ENCODE peak calls at places on chromosomes 13 and 19, in four cellular contexts. V, R, Y and L are unnamed samples.

GRCh38 chr13:91647361-91647970 is 249.0 kb downstream of the GPC5 start:
- DNase-seq in V (no peak), R (no peak), Y (no peak), L (no peak)

GRCh38 chr19:18532208-18532890 is 10.5 kb upstream of the ELL start:
- DNase-seq in V (no peak), R (no peak), Y (no peak), L (no peak)

GRCh38 chr19:28424041-28424440 is 788.9 kb downstream of the UQCRFS1 start:
- DNase-seq in V (no peak), R (no peak), Y (no peak), L (no peak)

GRCh38 chr19:11410682-11411081 is 8.4 kb downstream of the RGL3 start:
- DNase-seq in V (no peak), R (no peak), Y (no peak), L (no peak)

GRCh38 chr19:46426035-46426505 is 2.7 kb downstream of the PNMA8C start:
- DNase-seq in V (no peak), R (no peak), Y (no peak), L (no peak)

GRCh38 chr13:112449545-112449930 is 73.4 kb downstream of the SPACA7 start:
- DNase-seq in V (peak), R (peak), Y (no peak), L (no peak)

GRCh38 chr19:40831502-40832430 is 18.5 kb downstream of the CYP2A6 start:
- DNase-seq in V (no peak), R (no peak), Y (no peak), L (no peak)

GRCh38 chr13:76012091-76012721 is 376.1 kb downstream of the LMO7 start:
- DNase-seq in V (no peak), R (no peak), Y (no peak), L (no peak)

DNA sequence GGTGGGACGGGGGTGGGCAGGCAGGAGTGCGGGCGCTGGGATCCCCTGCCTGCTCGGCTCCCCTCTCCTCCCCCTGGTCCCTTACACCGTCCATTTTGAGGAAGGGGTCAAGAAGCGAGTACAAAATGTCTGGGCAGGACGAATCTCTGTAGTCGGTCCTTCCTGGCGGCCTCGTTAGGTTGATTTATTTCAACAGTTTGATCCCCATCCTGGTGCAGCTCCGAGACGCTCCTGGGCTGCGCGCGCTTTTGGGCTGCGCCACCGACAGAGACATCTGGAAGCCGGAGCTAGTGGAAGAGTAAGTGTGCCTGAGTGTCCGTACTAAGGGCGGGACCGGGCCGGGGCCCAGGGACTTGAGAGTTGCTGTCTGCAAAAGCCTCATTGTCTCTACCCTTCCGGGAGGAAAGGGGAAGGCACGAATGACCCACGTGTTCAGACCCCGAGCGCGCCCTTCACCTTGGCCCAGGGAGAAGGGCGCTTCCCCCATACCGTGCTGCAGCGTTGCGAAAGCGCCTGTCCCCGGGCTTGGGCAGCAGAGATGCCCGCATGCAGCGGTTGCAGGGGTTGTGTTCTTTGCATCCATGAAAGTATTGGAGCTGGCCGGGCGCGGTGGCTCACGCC is 1.8 kb downstream of the ZNF114 start:
- DNase-seq in V (no peak), R (no peak), Y (no peak), L (no peak)
- TF ChIP-seq CTCF in V (no peak), R (no peak), Y (no peak), L (no peak)

DNA sequence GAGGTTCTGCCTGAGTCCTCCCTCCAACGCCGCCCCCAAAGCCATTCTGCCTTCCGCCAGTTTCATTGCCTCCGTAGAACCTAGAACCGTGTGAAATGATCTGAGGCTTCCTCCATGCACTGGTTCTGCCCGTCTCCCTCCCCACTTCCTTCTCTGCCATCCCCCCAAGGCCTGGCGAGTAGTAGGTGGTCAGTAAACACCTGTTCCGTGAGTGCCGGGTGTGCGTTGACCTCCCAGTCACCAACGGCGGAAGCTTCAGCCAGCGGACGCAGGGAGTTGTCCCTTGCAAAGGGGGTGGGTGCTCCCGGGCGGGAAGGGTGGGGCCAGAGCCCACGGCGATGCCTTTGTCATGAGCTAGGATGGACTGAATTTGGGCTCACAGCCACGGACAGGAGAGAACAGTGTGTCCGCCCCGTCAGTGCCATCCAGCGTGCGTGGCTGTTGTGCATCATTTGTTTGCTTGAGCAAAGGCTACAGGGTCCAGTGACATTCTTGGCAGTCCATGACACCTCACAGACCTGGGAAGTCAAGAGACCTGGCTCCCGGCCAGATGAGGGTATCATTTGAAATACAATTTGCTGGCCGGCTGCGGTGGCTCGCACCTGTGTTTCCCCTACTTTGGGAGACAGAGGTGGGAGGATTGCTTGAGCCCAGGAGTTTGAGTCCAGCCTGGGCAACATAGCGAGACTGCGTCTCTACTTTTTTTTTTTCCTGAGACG is 43.1 kb downstream of the NFIC start:
- DNase-seq in V (peak), R (peak), Y (no peak), L (no peak)
- H3K27ac ChIP-seq in V (peak), R (peak), Y (no peak), L (peak)

GRCh38 chr19:38250821-38251563 is 5.2 kb downstream of the PPP1R14A start:
- DNase-seq in V (peak), R (peak), Y (no peak), L (peak)
- H3K4me3 ChIP-seq in V (peak), R (peak), Y (no peak), L (peak)

GRCh38 chr13:52809310-52809769 is 39.1 kb downstream of the PCDH8 start:
- DNase-seq in V (peak), R (no peak), Y (no peak), L (peak)
- TF ChIP-seq CTCF in V (no peak), R (peak), Y (no peak), L (peak)

GRCh38 chr13:73698859-73699258 is 435.3 kb downstream of the KLF12 start:
- DNase-seq in V (no peak), R (no peak), Y (no peak), L (no peak)

GRCh38 chr13:73704587-73704986 is 429.6 kb downstream of the KLF12 start:
- DNase-seq in V (no peak), R (no peak), Y (no peak), L (no peak)

GRCh38 chr13:73697166-73697565 is 437.0 kb downstream of the KLF12 start:
- DNase-seq in V (no peak), R (no peak), Y (no peak), L (no peak)

GRCh38 chr13:73703606-73704005 is 430.6 kb downstream of the KLF12 start:
- DNase-seq in V (no peak), R (no peak), Y (no peak), L (no peak)

GRCh38 chr13:73702419-73703071 is 431.7 kb downstream of the KLF12 start:
- DNase-seq in V (no peak), R (no peak), Y (peak), L (no peak)
- H3K27ac ChIP-seq in V (no peak), R (no peak), Y (peak), L (no peak)

GRCh38 chr13:67042556-67042955 is 187.6 kb downstream of the PCDH9 start:
- DNase-seq in V (no peak), R (no peak), Y (no peak), L (no peak)

GRCh38 chr13:67033170-67033569 is 197.0 kb downstream of the PCDH9 start:
- DNase-seq in V (no peak), R (no peak), Y (no peak), L (no peak)

DNA sequence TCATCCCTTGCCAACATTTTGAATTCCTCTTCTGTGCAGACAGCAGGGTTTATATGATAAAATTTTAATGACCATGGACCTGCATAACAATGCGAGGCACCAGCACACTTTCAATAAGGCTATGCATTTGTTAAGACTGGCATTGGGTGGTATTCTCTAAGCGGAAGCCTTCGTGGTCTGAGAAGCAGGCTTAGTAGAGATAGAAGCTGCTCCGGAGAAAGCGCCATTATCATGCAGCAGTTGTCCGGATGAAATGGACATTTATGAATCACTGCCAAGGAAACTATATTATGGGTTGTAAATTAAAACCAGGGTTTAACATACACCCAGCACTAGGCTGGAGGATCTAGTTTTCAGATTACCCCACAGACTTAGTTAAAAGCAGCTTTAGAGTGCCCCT is 193.4 kb downstream of the PCDH9 start:
- DNase-seq in V (no peak), R (no peak), Y (no peak), L (no peak)
- H3K4me3 ChIP-seq in V (no peak), R (no peak), Y (no peak), L (peak)

DNA sequence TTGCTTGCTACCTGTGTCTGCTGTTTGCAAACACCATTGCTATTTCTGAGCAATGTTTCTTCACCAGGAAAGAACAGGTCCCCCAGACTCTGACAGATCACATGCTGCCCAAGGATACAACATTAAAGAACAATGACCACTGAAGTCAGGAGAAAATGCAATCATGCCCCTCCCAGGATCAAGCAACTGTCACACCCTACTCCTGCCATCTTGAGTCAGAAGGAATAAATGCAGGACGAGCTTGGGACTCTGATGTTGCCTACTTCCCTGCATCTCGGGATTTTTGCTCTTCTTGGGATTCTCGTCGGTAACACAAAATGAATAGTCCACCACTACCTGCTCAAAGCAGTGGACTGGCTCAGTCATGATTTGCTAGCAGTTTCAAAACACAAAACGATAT is 490.6 kb downstream of the COG6 start:
- DNase-seq in V (no peak), R (no peak), Y (no peak), L (no peak)
- TF ChIP-seq CTCF in V (no peak), R (no peak), Y (no peak), L (no peak)

GRCh38 chr19:39125199-39125553 is 410 bp upstream of the PAK4 start:
- DNase-seq in V (no peak), R (no peak), Y (no peak), L (no peak)

GRCh38 chr19:39126312-39126561 is 651 bp downstream of the PAK4 start:
- DNase-seq in V (no peak), R (no peak), Y (no peak), L (no peak)

GRCh38 chr19:39125554-39126311 is at the start of gene PAK4:
- DNase-seq in V (peak), R (peak), Y (peak), L (peak)

GRCh38 chr19:39127812-39128510 is 2.4 kb downstream of the PAK4 start:
- DNase-seq in V (peak), R (no peak), Y (no peak), L (no peak)

DNA sequence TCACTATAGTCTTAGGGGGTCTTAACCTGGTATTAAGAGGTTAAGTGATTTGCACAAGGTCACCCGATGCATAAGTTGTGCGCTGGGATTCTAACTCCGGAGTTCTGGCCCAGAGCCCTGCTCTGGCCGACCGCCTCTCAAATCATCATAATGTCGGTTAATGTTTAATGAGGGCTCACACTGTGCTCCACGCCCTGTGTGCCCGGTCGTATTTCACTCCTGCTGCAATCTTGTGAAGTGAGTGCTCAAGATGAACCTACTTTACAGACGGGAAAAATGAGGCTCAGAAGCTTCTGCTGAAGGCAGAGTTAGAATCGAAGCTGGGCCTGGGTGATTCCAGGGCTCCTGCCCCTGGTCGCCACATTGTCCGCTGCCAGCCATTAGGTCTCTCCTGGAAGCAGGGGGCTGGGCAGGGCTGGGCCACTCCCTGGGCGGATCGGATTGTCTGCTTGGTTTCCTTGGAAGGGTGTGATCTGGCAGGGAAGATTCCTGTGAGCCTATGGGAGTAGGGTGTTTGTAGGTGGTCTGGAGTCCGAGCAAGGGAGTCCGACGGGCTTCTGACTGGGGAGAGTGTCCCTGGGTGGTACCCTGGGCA is 1.1 kb downstream of the PAK4 start:
- DNase-seq in V (peak), R (no peak), Y (no peak), L (no peak)
- H3K27ac ChIP-seq in V (peak), R (peak), Y (no peak), L (peak)

DNA sequence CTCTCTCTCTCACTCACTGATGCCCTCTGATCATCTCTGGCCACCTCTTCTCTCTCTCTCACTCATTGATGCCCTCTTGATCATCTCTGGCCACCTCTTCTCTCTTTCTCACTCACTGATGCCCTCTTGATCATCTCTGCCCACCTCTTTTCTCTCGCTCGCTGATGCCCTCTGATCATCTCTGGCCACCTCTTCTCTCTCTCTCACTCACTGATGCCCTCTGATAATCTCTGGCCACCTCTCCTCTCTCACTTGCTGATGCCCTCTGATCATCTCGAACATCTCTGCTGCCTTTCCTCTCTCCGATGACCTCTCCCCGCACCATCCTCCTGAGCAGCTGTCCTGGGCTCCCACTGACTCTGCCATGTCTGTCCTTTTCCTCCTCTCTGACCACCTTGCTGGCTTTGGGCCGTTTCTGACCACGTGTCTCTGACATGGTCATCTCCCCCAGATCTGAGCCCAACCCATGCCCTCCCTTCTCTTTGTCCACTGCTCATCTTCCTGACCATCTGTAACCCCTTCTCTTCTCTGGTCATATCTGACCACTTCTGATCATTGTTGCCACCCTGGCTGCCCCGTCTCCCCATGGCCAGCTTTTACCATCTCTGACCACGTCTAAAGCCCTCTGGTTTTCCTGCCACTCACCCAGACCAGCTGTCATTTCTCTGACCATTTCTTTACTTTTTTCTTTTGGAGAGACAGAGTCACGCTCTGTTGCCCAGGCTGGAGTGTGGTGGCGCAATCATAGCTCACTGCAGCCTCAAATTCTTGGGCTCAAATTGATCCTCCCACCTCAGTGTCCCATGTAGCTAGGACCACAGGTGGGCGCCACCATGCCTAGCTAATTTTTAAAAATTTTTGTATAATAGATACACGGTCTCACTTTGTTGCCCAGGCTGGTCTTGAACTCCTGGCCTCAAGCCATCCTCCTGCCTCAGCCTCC is 2.4 kb downstream of the LRFN3 start:
- DNase-seq in V (no peak), R (no peak), Y (no peak), L (no peak)
- H3K4me3 ChIP-seq in V (no peak), R (peak), Y (no peak), L (peak)

DNA sequence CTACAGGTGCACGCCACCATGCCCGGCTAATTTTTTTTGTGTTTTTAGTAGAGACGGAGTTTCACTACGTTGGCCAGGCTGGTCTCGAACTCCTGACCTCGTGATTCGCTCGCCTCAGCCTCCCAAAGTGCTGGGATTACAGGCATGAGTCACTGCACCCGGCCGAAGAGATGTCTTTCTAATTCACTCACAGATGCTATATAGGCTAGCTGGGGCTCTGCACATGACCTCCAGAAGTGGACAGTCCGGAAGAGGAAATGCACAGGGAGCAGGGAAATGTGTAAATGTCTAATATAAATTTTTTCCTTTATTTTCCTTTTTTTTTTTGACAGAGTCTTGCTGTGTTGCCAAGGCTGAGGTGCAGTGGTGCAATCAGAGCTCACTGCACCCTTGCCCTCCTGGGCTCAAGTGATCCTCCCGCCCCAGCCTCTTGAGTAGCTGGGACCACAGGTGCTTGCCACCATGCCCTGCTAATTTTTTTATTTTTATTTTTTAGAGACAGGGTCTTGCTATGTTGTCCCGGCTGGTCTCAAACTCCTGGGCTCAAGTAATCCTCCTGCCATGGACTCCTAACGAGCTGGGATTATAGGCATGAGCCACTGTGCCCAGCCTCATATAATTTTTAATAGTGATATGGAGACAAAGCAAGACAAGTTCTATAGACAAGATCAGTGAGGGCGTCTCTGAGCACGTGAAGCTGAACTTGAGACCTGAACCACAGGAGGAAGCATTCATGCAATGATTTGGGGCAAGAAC is 8.4 kb downstream of the GIPC1 start:
- DNase-seq in V (no peak), R (no peak), Y (no peak), L (no peak)
- TF ChIP-seq CTCF in V (no peak), R (no peak), Y (no peak), L (no peak)